ENCODE peak calls at places on chromosomes 2 and 18, in eight cellular contexts. One of them, this sample, is unnamed.

GRCh38 chr2:71697106-71698010 is 244.0 kb downstream of the DYSF start:
- DNase-seq in activated T-cell treated with anti-CD3 and anti-CD28 coated beads for 4 hours: no peak
- DNase-seq in PC-3: no peak
- DNase-seq in stimulated activated CD8-positive, alpha-beta memory T cell treated with anti-CD3 and anti-CD28 coated beads, Interleukin-4, amount 100 ng/mL, for 24 hours: no peak
- DNase-seq in NCI-H1092 treated with DMSO at 0.1 percent for 48 hours: no peak
- DNase-seq in dermis blood vessel endothelial cell: no peak
- DNase-seq in endothelial cell: no peak
- DNase-seq in Karpas-422: no peak
- DNase-seq in this sample: no peak

GRCh38 chr2:224946911-224947310 is 95.4 kb downstream of the DOCK10 start:
- DNase-seq in Karpas-422: no peak
- DNase-seq in activated T-cell treated with anti-CD3 and anti-CD28 coated beads for 4 hours: no peak
- DNase-seq in endothelial cell: no peak
- DNase-seq in dermis blood vessel endothelial cell: peak
- DNase-seq in PC-3: peak
- DNase-seq in NCI-H1092 treated with DMSO at 0.1 percent for 48 hours: no peak
- DNase-seq in stimulated activated CD8-positive, alpha-beta memory T cell treated with anti-CD3 and anti-CD28 coated beads, Interleukin-4, amount 100 ng/mL, for 24 hours: no peak
- DNase-seq in this sample: no peak

GRCh38 chr2:12547771-12548170 is 169.0 kb upstream of the TRIB2 start:
- DNase-seq in Karpas-422: no peak
- DNase-seq in stimulated activated CD8-positive, alpha-beta memory T cell treated with anti-CD3 and anti-CD28 coated beads, Interleukin-4, amount 100 ng/mL, for 24 hours: no peak
- DNase-seq in NCI-H1092 treated with DMSO at 0.1 percent for 48 hours: no peak
- DNase-seq in endothelial cell: no peak
- DNase-seq in dermis blood vessel endothelial cell: no peak
- DNase-seq in PC-3: no peak
- DNase-seq in activated T-cell treated with anti-CD3 and anti-CD28 coated beads for 4 hours: no peak
- DNase-seq in this sample: no peak

GRCh38 chr2:165238295-165238694 is 919 bp upstream of the SCN2A start:
- DNase-seq in NCI-H1092 treated with DMSO at 0.1 percent for 48 hours: no peak
- DNase-seq in stimulated activated CD8-positive, alpha-beta memory T cell treated with anti-CD3 and anti-CD28 coated beads, Interleukin-4, amount 100 ng/mL, for 24 hours: no peak
- DNase-seq in activated T-cell treated with anti-CD3 and anti-CD28 coated beads for 4 hours: no peak
- DNase-seq in endothelial cell: peak
- DNase-seq in Karpas-422: peak
- DNase-seq in PC-3: peak
- DNase-seq in dermis blood vessel endothelial cell: peak
- DNase-seq in this sample: no peak

GRCh38 chr2:140580799-140581198 is 1550.0 kb downstream of the LRP1B start:
- DNase-seq in NCI-H1092 treated with DMSO at 0.1 percent for 48 hours: no peak
- DNase-seq in Karpas-422: no peak
- DNase-seq in endothelial cell: no peak
- DNase-seq in activated T-cell treated with anti-CD3 and anti-CD28 coated beads for 4 hours: no peak
- DNase-seq in PC-3: no peak
- DNase-seq in dermis blood vessel endothelial cell: no peak
- DNase-seq in stimulated activated CD8-positive, alpha-beta memory T cell treated with anti-CD3 and anti-CD28 coated beads, Interleukin-4, amount 100 ng/mL, for 24 hours: no peak
- DNase-seq in this sample: no peak

GRCh38 chr2:137467246-137467862 is 496.9 kb upstream of the HNMT start:
- DNase-seq in activated T-cell treated with anti-CD3 and anti-CD28 coated beads for 4 hours: no peak
- DNase-seq in stimulated activated CD8-positive, alpha-beta memory T cell treated with anti-CD3 and anti-CD28 coated beads, Interleukin-4, amount 100 ng/mL, for 24 hours: no peak
- DNase-seq in dermis blood vessel endothelial cell: peak
- DNase-seq in PC-3: peak
- DNase-seq in endothelial cell: peak
- DNase-seq in NCI-H1092 treated with DMSO at 0.1 percent for 48 hours: peak
- DNase-seq in Karpas-422: peak
- DNase-seq in this sample: peak

GRCh38 chr2:30266051-30266621 is 34.8 kb downstream of the LBH start:
- DNase-seq in activated T-cell treated with anti-CD3 and anti-CD28 coated beads for 4 hours: peak
- DNase-seq in PC-3: no peak
- DNase-seq in stimulated activated CD8-positive, alpha-beta memory T cell treated with anti-CD3 and anti-CD28 coated beads, Interleukin-4, amount 100 ng/mL, for 24 hours: no peak
- DNase-seq in Karpas-422: no peak
- DNase-seq in endothelial cell: no peak
- DNase-seq in NCI-H1092 treated with DMSO at 0.1 percent for 48 hours: no peak
- DNase-seq in dermis blood vessel endothelial cell: peak
- DNase-seq in this sample: peak

GRCh38 chr2:74502720-74503505 is 3.5 kb upstream of the LBX2 start:
- DNase-seq in stimulated activated CD8-positive, alpha-beta memory T cell treated with anti-CD3 and anti-CD28 coated beads, Interleukin-4, amount 100 ng/mL, for 24 hours: peak
- DNase-seq in activated T-cell treated with anti-CD3 and anti-CD28 coated beads for 4 hours: no peak
- DNase-seq in PC-3: no peak
- DNase-seq in dermis blood vessel endothelial cell: peak
- DNase-seq in endothelial cell: peak
- DNase-seq in NCI-H1092 treated with DMSO at 0.1 percent for 48 hours: no peak
- DNase-seq in Karpas-422: peak
- DNase-seq in this sample: peak

GRCh38 chr2:61471905-61472805 is 1.3 kb upstream of the USP34 start:
- DNase-seq in PC-3: peak
- DNase-seq in activated T-cell treated with anti-CD3 and anti-CD28 coated beads for 4 hours: no peak
- DNase-seq in dermis blood vessel endothelial cell: peak
- DNase-seq in endothelial cell: no peak
- DNase-seq in Karpas-422: peak
- DNase-seq in NCI-H1092 treated with DMSO at 0.1 percent for 48 hours: peak
- DNase-seq in stimulated activated CD8-positive, alpha-beta memory T cell treated with anti-CD3 and anti-CD28 coated beads, Interleukin-4, amount 100 ng/mL, for 24 hours: no peak
- DNase-seq in this sample: no peak

GRCh38 chr2:163852616-163853015 is 116.8 kb upstream of the FIGN start:
- DNase-seq in dermis blood vessel endothelial cell: no peak
- DNase-seq in stimulated activated CD8-positive, alpha-beta memory T cell treated with anti-CD3 and anti-CD28 coated beads, Interleukin-4, amount 100 ng/mL, for 24 hours: no peak
- DNase-seq in PC-3: peak
- DNase-seq in Karpas-422: no peak
- DNase-seq in endothelial cell: no peak
- DNase-seq in NCI-H1092 treated with DMSO at 0.1 percent for 48 hours: no peak
- DNase-seq in activated T-cell treated with anti-CD3 and anti-CD28 coated beads for 4 hours: no peak
- DNase-seq in this sample: no peak

GRCh38 chr18:35042389-35043066 is 1.3 kb downstream of the MAPRE2 start:
- DNase-seq in NCI-H1092 treated with DMSO at 0.1 percent for 48 hours: peak
- DNase-seq in activated T-cell treated with anti-CD3 and anti-CD28 coated beads for 4 hours: no peak
- DNase-seq in PC-3: no peak
- DNase-seq in stimulated activated CD8-positive, alpha-beta memory T cell treated with anti-CD3 and anti-CD28 coated beads, Interleukin-4, amount 100 ng/mL, for 24 hours: no peak
- DNase-seq in dermis blood vessel endothelial cell: peak
- DNase-seq in endothelial cell: no peak
- DNase-seq in Karpas-422: peak
- DNase-seq in this sample: no peak

GRCh38 chr2:9820020-9820973 is 23.0 kb upstream of the TAF1B start:
- DNase-seq in Karpas-422: peak
- DNase-seq in stimulated activated CD8-positive, alpha-beta memory T cell treated with anti-CD3 and anti-CD28 coated beads, Interleukin-4, amount 100 ng/mL, for 24 hours: no peak
- DNase-seq in activated T-cell treated with anti-CD3 and anti-CD28 coated beads for 4 hours: no peak
- DNase-seq in dermis blood vessel endothelial cell: no peak
- DNase-seq in PC-3: peak
- DNase-seq in endothelial cell: no peak
- DNase-seq in NCI-H1092 treated with DMSO at 0.1 percent for 48 hours: no peak
- DNase-seq in this sample: no peak

GRCh38 chr2:50491541-50492114 is 540.3 kb downstream of the NRXN1 start:
- DNase-seq in dermis blood vessel endothelial cell: peak
- DNase-seq in Karpas-422: peak
- DNase-seq in NCI-H1092 treated with DMSO at 0.1 percent for 48 hours: peak
- DNase-seq in PC-3: peak
- DNase-seq in activated T-cell treated with anti-CD3 and anti-CD28 coated beads for 4 hours: no peak
- DNase-seq in stimulated activated CD8-positive, alpha-beta memory T cell treated with anti-CD3 and anti-CD28 coated beads, Interleukin-4, amount 100 ng/mL, for 24 hours: no peak
- DNase-seq in endothelial cell: peak
- DNase-seq in this sample: no peak

GRCh38 chr2:54038835-54039234 is 68.0 kb upstream of the PSME4 start:
- DNase-seq in PC-3: peak
- DNase-seq in NCI-H1092 treated with DMSO at 0.1 percent for 48 hours: no peak
- DNase-seq in endothelial cell: no peak
- DNase-seq in activated T-cell treated with anti-CD3 and anti-CD28 coated beads for 4 hours: no peak
- DNase-seq in stimulated activated CD8-positive, alpha-beta memory T cell treated with anti-CD3 and anti-CD28 coated beads, Interleukin-4, amount 100 ng/mL, for 24 hours: no peak
- DNase-seq in dermis blood vessel endothelial cell: no peak
- DNase-seq in Karpas-422: peak
- DNase-seq in this sample: no peak

GRCh38 chr2:96240341-96241038 is 25.3 kb downstream of the TMEM127 start:
- DNase-seq in dermis blood vessel endothelial cell: no peak
- DNase-seq in endothelial cell: no peak
- DNase-seq in Karpas-422: no peak
- DNase-seq in PC-3: no peak
- DNase-seq in NCI-H1092 treated with DMSO at 0.1 percent for 48 hours: no peak
- DNase-seq in stimulated activated CD8-positive, alpha-beta memory T cell treated with anti-CD3 and anti-CD28 coated beads, Interleukin-4, amount 100 ng/mL, for 24 hours: no peak
- DNase-seq in activated T-cell treated with anti-CD3 and anti-CD28 coated beads for 4 hours: no peak
- DNase-seq in this sample: no peak

GRCh38 chr2:73925853-73926492 is 707 bp upstream of the DGUOK start:
- DNase-seq in dermis blood vessel endothelial cell: no peak
- DNase-seq in Karpas-422: no peak
- DNase-seq in activated T-cell treated with anti-CD3 and anti-CD28 coated beads for 4 hours: no peak
- DNase-seq in PC-3: no peak
- DNase-seq in endothelial cell: no peak
- DNase-seq in stimulated activated CD8-positive, alpha-beta memory T cell treated with anti-CD3 and anti-CD28 coated beads, Interleukin-4, amount 100 ng/mL, for 24 hours: no peak
- DNase-seq in NCI-H1092 treated with DMSO at 0.1 percent for 48 hours: no peak
- DNase-seq in this sample: no peak

GRCh38 chr2:156206355-156206754 is 126.2 kb downstream of the NR4A2 start:
- DNase-seq in activated T-cell treated with anti-CD3 and anti-CD28 coated beads for 4 hours: no peak
- DNase-seq in dermis blood vessel endothelial cell: no peak
- DNase-seq in NCI-H1092 treated with DMSO at 0.1 percent for 48 hours: no peak
- DNase-seq in stimulated activated CD8-positive, alpha-beta memory T cell treated with anti-CD3 and anti-CD28 coated beads, Interleukin-4, amount 100 ng/mL, for 24 hours: no peak
- DNase-seq in endothelial cell: no peak
- DNase-seq in Karpas-422: no peak
- DNase-seq in PC-3: no peak
- DNase-seq in this sample: no peak

GRCh38 chr2:147952118-147952517 is 68.4 kb downstream of the ORC4 start:
- DNase-seq in Karpas-422: no peak
- DNase-seq in stimulated activated CD8-positive, alpha-beta memory T cell treated with anti-CD3 and anti-CD28 coated beads, Interleukin-4, amount 100 ng/mL, for 24 hours: no peak
- DNase-seq in endothelial cell: no peak
- DNase-seq in activated T-cell treated with anti-CD3 and anti-CD28 coated beads for 4 hours: no peak
- DNase-seq in dermis blood vessel endothelial cell: no peak
- DNase-seq in NCI-H1092 treated with DMSO at 0.1 percent for 48 hours: no peak
- DNase-seq in PC-3: no peak
- DNase-seq in this sample: no peak

GRCh38 chr18:54765636-54766035 is 62.6 kb upstream of the RAB27B start:
- DNase-seq in endothelial cell: no peak
- DNase-seq in dermis blood vessel endothelial cell: no peak
- DNase-seq in PC-3: peak
- DNase-seq in Karpas-422: no peak
- DNase-seq in NCI-H1092 treated with DMSO at 0.1 percent for 48 hours: no peak
- DNase-seq in activated T-cell treated with anti-CD3 and anti-CD28 coated beads for 4 hours: no peak
- DNase-seq in stimulated activated CD8-positive, alpha-beta memory T cell treated with anti-CD3 and anti-CD28 coated beads, Interleukin-4, amount 100 ng/mL, for 24 hours: no peak
- DNase-seq in this sample: no peak

GRCh38 chr18:26003391-26003790 is 87.0 kb downstream of the SS18 start:
- DNase-seq in PC-3: peak
- DNase-seq in endothelial cell: no peak
- DNase-seq in dermis blood vessel endothelial cell: peak
- DNase-seq in stimulated activated CD8-positive, alpha-beta memory T cell treated with anti-CD3 and anti-CD28 coated beads, Interleukin-4, amount 100 ng/mL, for 24 hours: no peak
- DNase-seq in NCI-H1092 treated with DMSO at 0.1 percent for 48 hours: no peak
- DNase-seq in Karpas-422: no peak
- DNase-seq in activated T-cell treated with anti-CD3 and anti-CD28 coated beads for 4 hours: no peak
- DNase-seq in this sample: no peak

GRCh38 chr18:27656905-27657304 is 471.8 kb upstream of the CHST9 start:
- DNase-seq in PC-3: no peak
- DNase-seq in stimulated activated CD8-positive, alpha-beta memory T cell treated with anti-CD3 and anti-CD28 coated beads, Interleukin-4, amount 100 ng/mL, for 24 hours: no peak
- DNase-seq in endothelial cell: no peak
- DNase-seq in Karpas-422: no peak
- DNase-seq in dermis blood vessel endothelial cell: no peak
- DNase-seq in NCI-H1092 treated with DMSO at 0.1 percent for 48 hours: no peak
- DNase-seq in activated T-cell treated with anti-CD3 and anti-CD28 coated beads for 4 hours: no peak
- DNase-seq in this sample: no peak

GRCh38 chr2:25165992-25166618 is 2.3 kb downstream of the POMC start:
- DNase-seq in activated T-cell treated with anti-CD3 and anti-CD28 coated beads for 4 hours: no peak
- DNase-seq in stimulated activated CD8-positive, alpha-beta memory T cell treated with anti-CD3 and anti-CD28 coated beads, Interleukin-4, amount 100 ng/mL, for 24 hours: peak
- DNase-seq in Karpas-422: peak
- DNase-seq in endothelial cell: peak
- DNase-seq in dermis blood vessel endothelial cell: peak
- DNase-seq in PC-3: peak
- DNase-seq in NCI-H1092 treated with DMSO at 0.1 percent for 48 hours: peak
- DNase-seq in this sample: no peak

GRCh38 chr2:191789791-191790190 is 57.1 kb downstream of the CAVIN2 start:
- DNase-seq in NCI-H1092 treated with DMSO at 0.1 percent for 48 hours: no peak
- DNase-seq in stimulated activated CD8-positive, alpha-beta memory T cell treated with anti-CD3 and anti-CD28 coated beads, Interleukin-4, amount 100 ng/mL, for 24 hours: no peak
- DNase-seq in endothelial cell: no peak
- DNase-seq in Karpas-422: no peak
- DNase-seq in dermis blood vessel endothelial cell: no peak
- DNase-seq in activated T-cell treated with anti-CD3 and anti-CD28 coated beads for 4 hours: no peak
- DNase-seq in PC-3: no peak
- DNase-seq in this sample: peak

GRCh38 chr2:1459727-1460126 is 46.5 kb downstream of the TPO start:
- DNase-seq in Karpas-422: no peak
- DNase-seq in NCI-H1092 treated with DMSO at 0.1 percent for 48 hours: no peak
- DNase-seq in activated T-cell treated with anti-CD3 and anti-CD28 coated beads for 4 hours: no peak
- DNase-seq in endothelial cell: no peak
- DNase-seq in stimulated activated CD8-positive, alpha-beta memory T cell treated with anti-CD3 and anti-CD28 coated beads, Interleukin-4, amount 100 ng/mL, for 24 hours: no peak
- DNase-seq in PC-3: no peak
- DNase-seq in dermis blood vessel endothelial cell: no peak
- DNase-seq in this sample: no peak

GRCh38 chr2:128589681-128590080 is 271.0 kb upstream of the HS6ST1 start:
- DNase-seq in activated T-cell treated with anti-CD3 and anti-CD28 coated beads for 4 hours: no peak
- DNase-seq in stimulated activated CD8-positive, alpha-beta memory T cell treated with anti-CD3 and anti-CD28 coated beads, Interleukin-4, amount 100 ng/mL, for 24 hours: no peak
- DNase-seq in endothelial cell: no peak
- DNase-seq in PC-3: no peak
- DNase-seq in Karpas-422: no peak
- DNase-seq in dermis blood vessel endothelial cell: no peak
- DNase-seq in NCI-H1092 treated with DMSO at 0.1 percent for 48 hours: no peak
- DNase-seq in this sample: no peak

GRCh38 chr18:59744271-59744721 is 47.1 kb upstream of the CCBE1 start:
- DNase-seq in NCI-H1092 treated with DMSO at 0.1 percent for 48 hours: no peak
- DNase-seq in Karpas-422: no peak
- DNase-seq in stimulated activated CD8-positive, alpha-beta memory T cell treated with anti-CD3 and anti-CD28 coated beads, Interleukin-4, amount 100 ng/mL, for 24 hours: no peak
- DNase-seq in dermis blood vessel endothelial cell: no peak
- DNase-seq in activated T-cell treated with anti-CD3 and anti-CD28 coated beads for 4 hours: no peak
- DNase-seq in endothelial cell: no peak
- DNase-seq in PC-3: peak
- DNase-seq in this sample: peak

GRCh38 chr18:60391571-60392226 is 19.1 kb upstream of the MC4R start:
- DNase-seq in stimulated activated CD8-positive, alpha-beta memory T cell treated with anti-CD3 and anti-CD28 coated beads, Interleukin-4, amount 100 ng/mL, for 24 hours: no peak
- DNase-seq in activated T-cell treated with anti-CD3 and anti-CD28 coated beads for 4 hours: no peak
- DNase-seq in NCI-H1092 treated with DMSO at 0.1 percent for 48 hours: no peak
- DNase-seq in endothelial cell: no peak
- DNase-seq in PC-3: no peak
- DNase-seq in Karpas-422: no peak
- DNase-seq in dermis blood vessel endothelial cell: no peak
- DNase-seq in this sample: no peak

GRCh38 chr2:12035956-12036639 is 289.7 kb downstream of the LPIN1 start:
- DNase-seq in PC-3: no peak
- DNase-seq in activated T-cell treated with anti-CD3 and anti-CD28 coated beads for 4 hours: no peak
- DNase-seq in Karpas-422: peak
- DNase-seq in endothelial cell: no peak
- DNase-seq in stimulated activated CD8-positive, alpha-beta memory T cell treated with anti-CD3 and anti-CD28 coated beads, Interleukin-4, amount 100 ng/mL, for 24 hours: no peak
- DNase-seq in NCI-H1092 treated with DMSO at 0.1 percent for 48 hours: no peak
- DNase-seq in dermis blood vessel endothelial cell: no peak
- DNase-seq in this sample: no peak

GRCh38 chr2:96894151-96894531 is 24.3 kb upstream of the SEMA4C start:
- DNase-seq in NCI-H1092 treated with DMSO at 0.1 percent for 48 hours: no peak
- DNase-seq in PC-3: no peak
- DNase-seq in activated T-cell treated with anti-CD3 and anti-CD28 coated beads for 4 hours: no peak
- DNase-seq in Karpas-422: no peak
- DNase-seq in endothelial cell: no peak
- DNase-seq in dermis blood vessel endothelial cell: no peak
- DNase-seq in stimulated activated CD8-positive, alpha-beta memory T cell treated with anti-CD3 and anti-CD28 coated beads, Interleukin-4, amount 100 ng/mL, for 24 hours: no peak
- DNase-seq in this sample: no peak

GRCh38 chr2:64704161-64704560 is 50.4 kb upstream of the SERTAD2 start:
- DNase-seq in activated T-cell treated with anti-CD3 and anti-CD28 coated beads for 4 hours: no peak
- DNase-seq in endothelial cell: no peak
- DNase-seq in stimulated activated CD8-positive, alpha-beta memory T cell treated with anti-CD3 and anti-CD28 coated beads, Interleukin-4, amount 100 ng/mL, for 24 hours: no peak
- DNase-seq in PC-3: no peak
- DNase-seq in Karpas-422: no peak
- DNase-seq in NCI-H1092 treated with DMSO at 0.1 percent for 48 hours: no peak
- DNase-seq in dermis blood vessel endothelial cell: no peak
- DNase-seq in this sample: no peak

This sample was measured in SJSA1.